ENCODE peak calls at places on chromosomes 16 and 17, in four cellular contexts. K is progenitor cell of endocrine pancreas; G is stimulated activated CD8-positive, alpha-beta memory T cell treated with anti-CD3 and anti-CD28 coated beads, Interleukin-12 subunit alpha, Interleukin-12 subunit beta, amount 100 ng/mL, for 4 hours; U is memory B cell. H is an unnamed sample.

GRCh38 chr17:8300629-8301242 is 5.5 kb upstream of the SLC25A35 start:
- DNase-seq in G (peak; percentile 31), U (peak; percentile 43), K (peak; percentile 35), H (peak; percentile 66)

GRCh38 chr16:55496509-55497145 is 12.2 kb upstream of the LPCAT2 start:
- DNase-seq in K (no peak), G (no peak), U (no peak), H (no peak)

GRCh38 chr17:34930283-34930682 is 31.0 kb downstream of the CCT6B start:
- DNase-seq in K (no peak), G (no peak), U (no peak), H (no peak)

GRCh38 chr17:48570325-48571023 is 7.7 kb downstream of the HOXB4 start:
- DNase-seq in G (no peak), U (no peak), K (no peak), H (no peak)

GRCh38 chr17:50110591-50111349 is 15.6 kb downstream of the PDK2 start:
- DNase-seq in K (no peak), G (no peak), U (no peak), H (no peak)

GRCh38 chr16:31502981-31503380 is 5.2 kb downstream of the RUSF1 start:
- DNase-seq in U (no peak), G (no peak), K (no peak), H (no peak)

GRCh38 chr17:57609878-57610270 is 135.2 kb downstream of the CCDC182 start:
- DNase-seq in G (no peak), K (no peak), U (no peak), H (no peak)

GRCh38 chr16:56894331-56894917 is 29.4 kb downstream of the SLC12A3 start:
- DNase-seq in G (no peak), U (no peak), K (no peak), H (no peak)

GRCh38 chr16:20822451-20823128 is 16.3 kb downstream of the REXO5 start:
- DNase-seq in U (no peak), K (no peak), G (no peak), H (no peak)

GRCh38 chr16:12318661-12319463 is 342.3 kb downstream of the SNX29 start:
- DNase-seq in G (no peak), K (no peak), U (no peak), H (no peak)

GRCh38 chr16:14302031-14302398 is 230.9 kb downstream of the MRTFB start:
- DNase-seq in K (no peak), G (no peak), U (no peak), H (peak; percentile 53)

GRCh38 chr17:29579866-29580771 is 9.3 kb downstream of the GIT1 start:
- DNase-seq in K (peak; percentile 57), U (peak; percentile 89), G (peak; percentile 79), H (peak; percentile 84)

GRCh38 chr17:720706-721539 is 6.3 kb upstream of the VPS53 start:
- DNase-seq in G (no peak), U (no peak), K (no peak), H (no peak)

GRCh38 chr16:88905563-88905962 is 39.1 kb upstream of the PABPN1L start:
- DNase-seq in G (no peak), U (peak; percentile 25), K (no peak), H (peak; percentile 67)

GRCh38 chr17:53336281-53336680 is 486.4 kb upstream of the KIF2B start:
- DNase-seq in G (no peak), U (no peak), K (no peak), H (no peak)

GRCh38 chr17:56505154-56505756 is 88.2 kb upstream of the NOG start:
- DNase-seq in G (no peak), U (no peak), K (no peak), H (no peak)

GRCh38 chr17:17519886-17520285 is 23.7 kb upstream of the RASD1 start:
- DNase-seq in G (no peak), U (no peak), K (no peak), H (no peak)

GRCh38 chr17:68491864-68492263 is 20.4 kb upstream of the PRKAR1A start:
- DNase-seq in G (no peak), K (no peak), U (no peak), H (no peak)

GRCh38 chr17:42743595-42744282 is 1.1 kb downstream of the EZH1 start:
- DNase-seq in U (no peak), G (no peak), K (no peak), H (no peak)

GRCh38 chr17:75818326-75818885 is 25.8 kb downstream of the UNC13D start:
- DNase-seq in G (no peak), K (no peak), U (no peak), H (no peak)

GRCh38 chr16:75483222-75483621 is 12.0 kb downstream of the CHST6 start:
- DNase-seq in K (no peak), U (no peak), G (no peak), H (no peak)

GRCh38 chr16:85457366-85457765 is 155.8 kb upstream of the GSE1 start:
- DNase-seq in K (no peak), U (no peak), G (no peak), H (no peak)

GRCh38 chr17:59786536-59787319 is 79.3 kb downstream of the VMP1 start:
- DNase-seq in U (peak; percentile 39), K (no peak), G (peak; percentile 49), H (peak; percentile 67)

GRCh38 chr16:50657251-50657650 is 23.9 kb downstream of the SNX20 start:
- DNase-seq in U (no peak), K (no peak), G (no peak), H (no peak)

GRCh38 chr17:282912-283882 is 69.4 kb downstream of the RPH3AL start:
- DNase-seq in G (no peak), K (no peak), U (no peak), H (peak; percentile 6)

GRCh38 chr17:40355123-40355803 is 9.3 kb downstream of the GJD3 start:
- DNase-seq in U (peak; percentile 99), K (peak; percentile 87), G (peak; percentile 51), H (peak; percentile 5)

GRCh38 chr17:44065668-44066203 is 735 bp downstream of the LSM12 start:
- DNase-seq in U (no peak), G (no peak), K (no peak), H (no peak)

GRCh38 chr16:19948186-19949104 is 63.8 kb upstream of the GPRC5B start:
- DNase-seq in G (no peak), U (no peak), K (no peak), H (no peak)

GRCh38 chr17:68343976-68344375 is 52.7 kb downstream of the ARSG start:
- DNase-seq in U (no peak), G (no peak), K (no peak), H (no peak)

GRCh38 chr17:5032865-5033264 is 2.4 kb downstream of the SLC52A1 start:
- DNase-seq in K (no peak), G (no peak), U (no peak), H (no peak)

GRCh38 chr17:27977751-27978688 is 64.5 kb upstream of the NLK start:
- DNase-seq in G (no peak), K (no peak), U (no peak), H (no peak)

GRCh38 chr17:57860414-57860999 is 10.7 kb upstream of the MRPS23 start:
- DNase-seq in K (no peak), G (no peak), U (no peak), H (no peak)